ENCODE peak calls at places on chromosomes 16 and 17, in four cellular contexts. F is sigmoid colon, Q is Peyer's patch, E is prostate gland. D is an unnamed sample.

GRCh38 chr17:8753976-8754440 is 4.3 kb downstream of the SPDYE4 start:
- DNase-seq in F (no peak), Q (no peak), E (no peak), D (peak; percentile 33)

GRCh38 chr17:43860927-43861622 is 14.1 kb downstream of the CD300LG start:
- DNase-seq in F (peak; percentile 67), Q (no peak), E (no peak), D (no peak)

GRCh38 chr17:82926081-82926480 is 86.3 kb upstream of the ZNF750 start:
- DNase-seq in F (no peak), Q (no peak), E (no peak), D (no peak)

GRCh38 chr17:18257747-18258355 is 687 bp downstream of the FLII start:
- DNase-seq in F (peak; percentile 88), Q (peak; percentile 88), E (peak; percentile 54), D (peak; percentile 100)

GRCh38 chr16:58732545-58733247 is 1.4 kb downstream of the GOT2 start:
- DNase-seq in F (no peak), Q (no peak), E (no peak), D (peak; percentile 34)

GRCh38 chr17:82217530-82218204 is 5.0 kb upstream of the CCDC57 start:
- DNase-seq in F (peak; percentile 83), Q (no peak), E (no peak), D (peak; percentile 67)

GRCh38 chr16:49440156-49441065 is 66.8 kb downstream of the C16orf78 start:
- DNase-seq in F (peak; percentile 24), Q (peak; percentile 41), E (no peak), D (no peak)

GRCh38 chr16:19175492-19176262 is 7.6 kb downstream of the SYT17 start:
- DNase-seq in F (no peak), Q (no peak), E (no peak), D (no peak)

GRCh38 chr17:72119963-72120877 is 600 bp upstream of the SOX9 start:
- DNase-seq in F (peak; percentile 68), Q (peak; percentile 56), E (peak; percentile 46), D (peak; percentile 80)

GRCh38 chr17:19672009-19672837 is 23.7 kb downstream of the ALDH3A2 start:
- DNase-seq in F (no peak), Q (peak; percentile 76), E (peak; percentile 50), D (no peak)

GRCh38 chr17:21249911-21250703 is 3.1 kb downstream of the NATD1 start:
- DNase-seq in F (no peak), Q (no peak), E (no peak), D (no peak)

GRCh38 chr17:81516439-81516838 is 3.8 kb upstream of the ACTG1 start:
- DNase-seq in F (no peak), Q (peak; percentile 44), E (no peak), D (no peak)

GRCh38 chr16:2785101-2785991 is 2.0 kb downstream of the PRSS33 start:
- DNase-seq in F (peak; percentile 61), Q (peak; percentile 53), E (no peak), D (no peak)

GRCh38 chr17:14303343-14304221 is 2.7 kb downstream of the HS3ST3B1 start:
- DNase-seq in F (no peak), Q (no peak), E (no peak), D (no peak)

GRCh38 chr17:66549731-66550207 is 247.4 kb downstream of the PRKCA start:
- DNase-seq in F (no peak), Q (no peak), E (no peak), D (peak; percentile 55)

GRCh38 chr16:71429581-71429980 is 12.3 kb downstream of the TLE7 start:
- DNase-seq in F (no peak), Q (no peak), E (no peak), D (no peak)

GRCh38 chr16:77199211-77199610 is at the start of gene SYCE1L:
- DNase-seq in F (no peak), Q (no peak), E (no peak), D (no peak)

GRCh38 chr17:41338961-41339485 is 11.6 kb downstream of the KRT33A start:
- DNase-seq in F (no peak), Q (no peak), E (no peak), D (no peak)

GRCh38 chr17:42305543-42306384 is 17.5 kb downstream of the STAT5A start:
- DNase-seq in F (no peak), Q (no peak), E (no peak), D (no peak)

GRCh38 chr17:17921192-17922082 is 50.8 kb downstream of the TOM1L2 start:
- DNase-seq in F (peak; percentile 71), Q (peak; percentile 40), E (no peak), D (peak; percentile 92)

GRCh38 chr16:73546351-73546845 is 498.5 kb upstream of the ZFHX3 start:
- DNase-seq in F (no peak), Q (no peak), E (no peak), D (no peak)

GRCh38 chr16:87702325-87702811 is 63.4 kb downstream of the KLHDC4 start:
- DNase-seq in F (no peak), Q (peak; percentile 84), E (no peak), D (no peak)

GRCh38 chr17:48060249-48060648 is 12.1 kb downstream of the NFE2L1 start:
- DNase-seq in F (peak; percentile 62), Q (no peak), E (no peak), D (no peak)
- TF ChIP-seq POLR2A in F (no peak), Q (no peak), E (no peak), D (no peak)

GRCh38 chr17:36544049-36544319 is 735 bp upstream of the GGNBP2 start:
- DNase-seq in F (peak; percentile 70), Q (peak; percentile 78), E (peak; percentile 36), D (peak; percentile 19)

GRCh38 chr17:36545093-36545464 is 360 bp downstream of the GGNBP2 start:
- DNase-seq in F (no peak), Q (no peak), E (no peak), D (no peak)

GRCh38 chr17:36542755-36543154 is 2.0 kb upstream of the GGNBP2 start:
- DNase-seq in F (no peak), Q (no peak), E (no peak), D (no peak)

GRCh38 chr17:36545465-36546417 is 1.0 kb downstream of the GGNBP2 start:
- DNase-seq in F (peak; percentile 99), Q (peak; percentile 98), E (peak; percentile 96), D (peak; percentile 90)

DNA sequence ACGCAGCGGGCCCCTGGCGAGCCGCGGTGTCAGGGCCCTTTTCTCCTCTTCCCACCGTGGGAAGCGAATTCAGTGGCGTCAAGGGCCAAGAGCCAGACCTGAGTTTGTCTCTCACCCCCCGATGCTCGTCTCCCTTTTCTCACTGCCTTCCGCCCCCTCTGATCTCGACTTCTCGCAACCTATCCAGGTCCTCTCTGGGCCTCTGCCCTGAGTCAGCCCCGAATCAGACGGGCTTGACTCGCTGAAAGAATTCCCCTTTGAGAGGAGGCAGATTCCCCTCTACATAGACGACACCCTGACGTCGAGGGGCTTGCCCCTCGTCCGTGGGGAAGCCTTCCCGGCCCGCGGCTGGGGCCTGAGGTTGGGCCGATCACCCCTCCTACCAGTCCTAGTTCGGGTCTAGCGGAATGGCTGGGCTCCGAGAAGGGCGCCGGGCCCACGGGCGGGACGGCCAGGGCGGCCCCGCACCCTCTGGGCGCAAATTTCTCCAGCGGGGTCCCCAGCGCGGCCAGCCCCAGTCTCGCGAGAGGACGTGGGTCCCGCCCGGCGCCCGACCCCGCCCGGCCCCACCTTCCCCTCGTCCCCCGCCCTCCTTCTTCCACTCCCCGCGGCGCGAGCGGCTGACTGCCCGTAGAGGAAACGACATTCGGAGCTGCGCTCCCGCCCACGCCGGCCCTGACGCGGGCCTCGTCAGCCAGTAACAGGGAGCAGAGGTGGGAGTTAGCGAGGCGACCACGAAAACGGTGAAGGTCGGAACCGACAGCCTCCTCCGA is at the start of gene GGNBP2:
- DNase-seq in F (peak; percentile 95), Q (peak; percentile 96), E (peak; percentile 89), D (peak; percentile 84)
- TF ChIP-seq POLR2A in F (peak; percentile 93), Q (peak; percentile 96), E (peak; percentile 86), D (peak; percentile 88)

GRCh38 chr16:75244225-75244792 is 7.1 kb downstream of the BCAR1 start:
- DNase-seq in F (peak; percentile 84), Q (peak; percentile 71), E (no peak), D (no peak)
- TF ChIP-seq POLR2A in F (no peak), Q (no peak), E (no peak), D (no peak)

GRCh38 chr17:34639706-34640425 is 60.5 kb downstream of the TMEM132E start:
- DNase-seq in F (no peak), Q (no peak), E (no peak), D (no peak)

GRCh38 chr17:34647511-34647910 is 68.1 kb downstream of the TMEM132E start:
- DNase-seq in F (no peak), Q (no peak), E (no peak), D (no peak)

GRCh38 chr17:34645636-34646035 is 66.3 kb downstream of the TMEM132E start:
- DNase-seq in F (no peak), Q (no peak), E (no peak), D (no peak)

GRCh38 chr17:34641368-34641767 is 62.0 kb downstream of the TMEM132E start:
- DNase-seq in F (no peak), Q (no peak), E (no peak), D (no peak)

GRCh38 chr17:34644941-34645550 is 65.7 kb downstream of the TMEM132E start:
- DNase-seq in F (no peak), Q (no peak), E (no peak), D (no peak)
- TF ChIP-seq POLR2A in F (no peak), Q (no peak), E (no peak), D (no peak)

DNA sequence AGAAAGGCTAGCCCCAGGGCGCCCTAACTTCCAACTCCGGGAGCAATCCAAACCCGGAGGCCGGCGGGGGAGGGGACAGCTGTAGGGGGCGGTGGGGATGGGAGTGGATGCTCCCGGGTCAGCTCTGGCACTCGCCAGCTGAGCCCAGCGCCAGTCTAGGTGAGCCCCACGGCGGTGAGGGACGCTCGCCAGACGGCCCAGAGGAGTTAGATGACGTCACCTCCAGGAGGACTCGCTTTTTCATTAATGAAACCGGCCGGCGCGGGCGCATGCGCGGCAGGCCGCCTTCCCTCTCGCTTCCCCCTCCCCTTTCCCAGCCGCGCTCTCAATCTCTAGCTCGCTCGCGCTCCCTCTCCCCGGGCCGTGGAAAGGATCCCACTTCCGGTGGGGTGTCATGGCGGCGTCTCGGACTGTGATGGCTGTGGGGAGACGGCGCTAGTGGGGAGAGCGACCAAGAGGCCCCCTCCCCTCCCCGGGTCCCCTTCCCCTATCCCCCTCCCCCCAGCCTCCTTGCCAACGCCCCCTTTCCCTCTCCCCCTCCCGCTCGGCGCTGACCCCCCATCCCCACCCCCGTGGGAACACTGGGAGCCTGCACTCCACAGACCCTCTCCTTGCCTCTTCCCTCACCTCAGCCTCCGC is at the start of gene NF1:
- DNase-seq in F (peak; percentile 99), Q (peak; percentile 97), E (peak; percentile 95), D (peak; percentile 80)
- TF ChIP-seq POLR2A in F (peak; percentile 29), Q (peak; percentile 80), E (peak; percentile 78), D (peak; percentile 70)

DNA sequence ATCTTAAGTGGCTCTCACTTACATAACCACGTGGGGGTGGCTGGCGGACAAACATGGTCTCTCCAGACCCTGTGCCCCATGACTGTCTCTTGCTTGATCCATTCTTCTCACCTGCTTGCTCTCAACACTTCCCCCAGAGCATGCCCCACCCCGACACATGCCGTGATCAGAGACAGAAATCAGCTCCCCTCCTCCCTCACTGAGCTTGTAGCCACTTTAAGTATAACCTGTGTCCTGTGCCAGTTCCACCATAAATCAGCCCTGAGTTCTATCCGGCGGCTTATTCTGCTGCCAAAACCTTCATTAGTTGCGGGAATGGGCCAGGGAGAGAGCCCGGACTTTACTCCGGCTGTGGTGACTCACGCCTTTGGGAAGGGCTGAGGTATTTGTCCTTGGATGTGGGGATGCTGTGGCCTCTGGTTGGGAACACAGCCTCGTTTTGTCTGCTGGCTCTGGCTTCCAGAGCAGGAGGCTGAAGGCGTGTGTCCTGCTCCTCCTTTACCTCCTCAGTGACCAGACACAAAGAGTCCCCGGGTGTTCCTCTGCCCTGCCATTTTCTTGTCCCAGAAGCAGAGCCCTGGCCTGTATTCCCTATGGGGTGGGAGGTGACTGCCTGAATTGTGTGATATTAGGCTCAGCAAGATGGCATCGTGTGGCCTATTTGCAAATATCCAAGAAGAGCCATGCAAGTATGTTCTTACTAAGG is 21.1 kb downstream of the ANKRD40 start:
- DNase-seq in F (peak; percentile 95), Q (peak; percentile 90), E (peak; percentile 68), D (peak; percentile 93)
- TF ChIP-seq POLR2A in F (no peak), Q (peak; percentile 22), E (no peak), D (no peak)

GRCh38 chr17:32523827-32524552 is 37.2 kb downstream of the CDK5R1 start:
- DNase-seq in F (peak; percentile 4), Q (no peak), E (no peak), D (no peak)
- TF ChIP-seq POLR2A in F (no peak), Q (no peak), E (no peak), D (no peak)

D was measured in H54.